ENCODE peak calls at places on chromosome 4, in four cellular contexts. O, J, T and H are unnamed samples. For H3K27me3, the result is how much of the 10 kb centered on the place peaks cover.

GRCh38 chr4:143375326-143376073 is 38.8 kb downstream of the GAB1 start:
- DNase-seq in O (no peak), J (peak), T (no peak), H (no peak)

GRCh38 chr4:18166925-18167324 is 145.4 kb upstream of the LCORL start:
- DNase-seq in O (no peak), J (no peak), T (no peak), H (no peak)

GRCh38 chr4:16833722-16834121 is 64.7 kb downstream of the LDB2 start:
- DNase-seq in O (no peak), J (no peak), T (no peak), H (no peak)

GRCh38 chr4:121462660-121463261 is 81.9 kb upstream of the QRFPR start:
- DNase-seq in O (no peak), J (no peak), T (no peak), H (peak)

GRCh38 chr4:163191999-163192398 is 25.3 kb upstream of the NAF1 start:
- DNase-seq in O (no peak), J (no peak), T (no peak), H (no peak)

GRCh38 chr4:108492816-108493595 is 127.4 kb upstream of the RPL34 start:
- DNase-seq in O (no peak), J (no peak), T (no peak), H (peak)

GRCh38 chr4:102759835-102760644 is 728 bp downstream of the MANBA start:
- DNase-seq in O (no peak), J (no peak), T (no peak), H (no peak)

GRCh38 chr4:160202802-160203201 is 1099.9 kb downstream of the RAPGEF2 start:
- DNase-seq in O (no peak), J (no peak), T (no peak), H (no peak)

GRCh38 chr4:1967512-1968149 is 41.1 kb downstream of the NELFA start:
- DNase-seq in O (no peak), J (no peak), T (no peak), H (no peak)

GRCh38 chr4:67785528-67785927 is 31.3 kb upstream of the GNRHR start:
- DNase-seq in O (no peak), J (no peak), T (no peak), H (no peak)

GRCh38 chr4:15955670-15956069 is 7.3 kb downstream of the FGFBP2 start:
- DNase-seq in O (no peak), J (no peak), T (no peak), H (no peak)

GRCh38 chr4:89658701-89659024 is 178.3 kb downstream of the SNCA start:
- DNase-seq in O (no peak), J (no peak), T (no peak), H (peak)

GRCh38 chr4:182916483-182917181 is 554 bp downstream of the DCTD start:
- DNase-seq in O (peak), J (peak), T (peak), H (peak)

GRCh38 chr4:25814323-25814722 is 48.5 kb downstream of the SEL1L3 start:
- DNase-seq in O (peak), J (peak), T (peak), H (no peak)

GRCh38 chr4:77619408-77619807 is 13.8 kb downstream of the CXCL13 start:
- DNase-seq in O (no peak), J (no peak), T (no peak), H (no peak)

GRCh38 chr4:85496146-85496849 is 21.3 kb downstream of the ARHGAP24 start:
- DNase-seq in O (no peak), J (no peak), T (no peak), H (no peak)

GRCh38 chr4:183411291-183411861 is 33.1 kb upstream of the CDKN2AIP start:
- DNase-seq in O (no peak), J (no peak), T (no peak), H (no peak)

GRCh38 chr4:71004281-71004851 is 10.9 kb downstream of the DCK start:
- DNase-seq in O (no peak), J (no peak), T (no peak), H (peak)

GRCh38 chr4:121003863-121004262 is 68.5 kb downstream of the NDNF start:
- DNase-seq in O (no peak), J (no peak), T (no peak), H (no peak)

GRCh38 chr4:128604840-128605239 is 204.7 kb upstream of the JADE1 start:
- DNase-seq in O (no peak), J (no peak), T (no peak), H (no peak)

GRCh38 chr4:161762796-161763195 is 401.0 kb downstream of the FSTL5 start:
- DNase-seq in O (no peak), J (no peak), T (no peak), H (no peak)

GRCh38 chr4:168511780-168512467 is 15.1 kb downstream of the PALLD start:
- DNase-seq in O (no peak), J (no peak), T (no peak), H (no peak)

GRCh38 chr4:82905205-82905604 is 4.7 kb downstream of the THAP9 start:
- DNase-seq in O (no peak), J (no peak), T (no peak), H (peak)

GRCh38 chr4:113682730-113683129 is 78.8 kb downstream of the CAMK2D start:
- DNase-seq in O (no peak), J (no peak), T (no peak), H (no peak)

GRCh38 chr4:47050986-47051725 is 19.8 kb downstream of the GABRB1 start:
- DNase-seq in O (no peak), J (no peak), T (no peak), H (no peak)

GRCh38 chr4:1503583-1504471 is 97.6 kb upstream of the NKX1-1 start:
- DNase-seq in O (no peak), J (no peak), T (peak), H (no peak)

GRCh38 chr4:111537165-111537564 is 608.1 kb upstream of the FAM241A start:
- DNase-seq in O (no peak), J (no peak), T (no peak), H (no peak)

GRCh38 chr4:98341309-98341708 is 80.1 kb downstream of the RAP1GDS1 start:
- DNase-seq in O (no peak), J (no peak), T (no peak), H (no peak)
- TF ChIP-seq CTCF in O (no peak), J (no peak), T (no peak), H (no peak)

DNA sequence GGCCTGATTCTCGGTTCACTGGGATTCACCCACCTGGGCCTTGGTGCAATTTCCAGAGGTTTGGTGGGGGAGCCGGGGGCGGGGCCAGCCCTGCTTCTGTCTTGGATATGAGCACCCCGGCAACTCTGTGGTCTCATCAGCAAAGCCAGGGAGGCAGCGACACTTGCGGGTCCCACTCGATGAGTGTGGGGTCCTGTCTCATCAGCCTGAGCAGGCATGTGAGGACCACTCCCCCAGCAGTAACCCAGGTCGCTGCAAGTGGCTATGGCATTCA is 19.0 kb downstream of the ADRA2C start:
- DNase-seq in O (no peak), J (no peak), T (no peak), H (no peak)
- H3K27me3 ChIP-seq in O (half or more), J (half or more), T (under half), H (under half)

DNA sequence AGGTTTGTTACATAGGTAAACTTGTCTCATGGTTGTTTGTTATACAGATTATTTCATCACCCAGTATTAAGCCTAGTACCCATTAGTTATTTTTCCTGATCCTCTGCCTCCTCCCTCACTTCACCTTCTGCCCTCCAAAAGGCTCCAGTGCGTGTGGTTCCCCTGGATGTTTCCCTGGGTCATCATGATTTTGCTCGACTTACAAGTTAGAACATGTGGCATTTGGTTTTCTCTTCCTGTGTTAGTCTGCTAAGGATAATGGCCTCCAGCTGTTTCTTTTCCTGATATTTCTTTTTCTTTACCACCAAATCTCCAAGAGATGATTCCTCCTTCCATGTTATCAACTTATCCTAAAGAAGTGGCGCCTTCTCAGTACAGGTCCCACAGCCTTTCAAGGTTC is 543.1 kb upstream of the ADGRL3 start:
- DNase-seq in O (no peak), J (no peak), T (no peak), H (no peak)
- H3K4me3 ChIP-seq in O (no peak), J (no peak), T (no peak), H (no peak)

GRCh38 chr4:31230579-31230978 is 510.4 kb downstream of the PCDH7 start:
- DNase-seq in O (no peak), J (no peak), T (no peak), H (no peak)
- TF ChIP-seq CTCF in O (no peak), J (no peak), T (no peak), H (no peak)

DNA sequence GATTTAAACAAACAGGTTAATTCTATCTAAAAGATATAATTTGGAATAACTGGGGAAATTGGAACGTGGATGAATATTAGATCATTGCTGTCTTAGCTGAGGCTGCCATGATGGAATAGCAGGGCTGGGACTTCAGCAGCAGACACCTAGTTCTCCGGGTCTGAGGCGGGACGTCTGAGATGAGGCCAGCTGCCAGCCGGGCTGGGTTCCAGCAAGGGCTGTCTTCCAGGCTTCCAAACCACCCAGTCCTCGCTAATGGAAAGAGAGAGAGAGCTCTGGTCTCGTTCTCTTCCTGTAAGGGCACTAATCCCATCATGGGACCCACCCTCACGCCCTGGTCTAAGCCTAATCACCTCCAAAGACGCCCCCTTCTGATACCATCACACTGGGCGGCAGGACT is 85.7 kb downstream of the ADRA2C start:
- DNase-seq in O (no peak), J (no peak), T (no peak), H (no peak)
- H3K27me3 ChIP-seq in O (under half), J (half or more), T (under half), H (under half)

DNA sequence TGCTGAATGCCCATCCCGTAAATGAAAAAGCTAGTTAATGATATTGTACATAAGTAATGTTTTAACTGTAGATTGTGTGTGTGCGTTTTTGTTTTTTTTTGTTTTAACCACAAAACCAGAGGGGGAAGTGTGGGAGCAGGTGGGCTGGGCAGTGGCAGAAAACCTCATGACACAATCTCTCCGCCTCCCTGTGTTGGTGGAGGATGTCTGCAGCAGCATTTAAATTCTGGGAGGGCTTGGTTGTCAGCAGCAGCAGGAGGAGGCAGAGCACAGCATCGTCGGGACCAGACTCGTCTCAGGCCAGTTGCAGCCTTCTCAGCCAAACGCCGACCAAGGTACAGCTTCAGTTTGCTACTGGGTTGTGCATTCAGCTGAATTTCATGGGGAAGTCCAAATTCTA is at the start of gene SPP1:
- DNase-seq in O (no peak), J (no peak), T (no peak), H (no peak)
- H3K4me3 ChIP-seq in O (no peak), J (no peak), T (no peak), H (no peak)

DNA sequence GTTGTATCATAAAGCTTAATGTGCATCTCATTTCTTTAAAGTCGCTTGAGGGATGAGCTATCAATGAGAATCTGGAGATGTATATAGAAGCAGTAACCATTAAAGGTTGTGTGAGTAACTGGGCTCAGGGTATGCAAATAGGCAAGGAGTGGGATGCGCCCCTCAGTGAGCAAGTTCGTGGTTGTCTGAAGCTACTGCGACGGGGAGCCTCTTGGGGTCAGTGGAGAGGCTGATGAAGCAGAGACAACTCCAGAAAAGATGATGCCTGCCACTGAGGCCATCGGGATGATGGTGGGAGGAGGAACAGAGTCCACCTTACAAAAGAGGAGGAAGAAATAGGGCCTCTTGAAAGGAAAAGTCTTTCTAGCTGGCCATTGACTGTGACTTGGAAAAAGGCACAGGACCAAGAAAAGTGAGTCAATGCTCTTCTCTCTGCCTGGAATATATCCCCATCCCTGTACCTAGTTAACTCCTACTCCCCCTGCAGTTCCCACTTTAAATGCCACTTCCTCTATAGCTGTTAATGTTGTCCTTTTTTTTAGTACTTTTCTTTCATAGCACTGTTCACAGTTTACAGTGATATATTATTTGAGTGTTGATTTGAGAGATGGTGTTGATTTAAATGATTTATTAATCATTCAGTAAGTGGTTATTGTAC is 51.4 kb upstream of the LSM6 start:
- DNase-seq in O (no peak), J (no peak), T (no peak), H (no peak)
- TF ChIP-seq CTCF in O (no peak), J (no peak), T (no peak), H (peak)

DNA sequence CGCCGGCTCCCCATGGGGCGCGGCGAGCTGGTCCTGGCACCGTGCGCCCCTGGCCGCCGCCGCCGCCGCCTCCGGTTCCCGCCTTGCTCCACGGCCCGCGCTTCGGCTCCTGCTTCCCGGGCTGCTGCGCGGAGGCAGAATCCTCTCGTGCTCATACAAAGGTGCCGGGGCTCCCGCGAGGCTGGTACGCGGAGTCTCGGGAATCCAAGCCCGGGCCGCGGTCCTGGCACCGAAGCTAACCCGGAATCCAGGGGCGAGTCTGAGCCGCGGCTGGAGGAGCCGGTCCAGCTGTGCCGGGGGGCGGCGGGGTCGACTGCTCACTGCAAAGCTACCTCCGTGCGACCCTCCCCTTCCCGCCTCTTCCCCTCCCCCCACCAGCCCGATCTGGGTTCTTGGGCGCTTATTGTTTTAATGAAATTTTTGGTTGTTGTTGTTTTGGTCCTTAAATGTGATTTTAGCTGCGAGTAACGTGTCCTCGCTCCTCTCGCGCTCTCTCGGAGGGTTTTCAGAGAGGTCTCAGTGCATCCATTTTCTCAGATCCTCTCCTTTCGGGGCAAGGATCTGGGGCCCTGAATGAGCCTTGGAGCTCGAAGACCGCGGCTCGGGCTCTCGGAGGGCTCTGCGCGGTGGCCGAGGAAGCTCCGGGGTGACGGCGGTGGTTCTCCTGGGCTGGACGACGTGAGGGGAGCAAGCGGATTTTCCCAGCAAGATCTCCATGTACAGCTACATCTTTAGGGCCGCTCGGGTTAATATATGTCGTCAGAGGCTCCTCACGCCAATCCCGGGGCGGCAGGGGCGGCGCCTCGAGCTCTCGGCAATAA is at the start of gene HAND2:
- DNase-seq in O (peak), J (peak), T (no peak), H (no peak)
- H3K27me3 ChIP-seq in O (under half), J (half or more), T (half or more), H (under half)

DNA sequence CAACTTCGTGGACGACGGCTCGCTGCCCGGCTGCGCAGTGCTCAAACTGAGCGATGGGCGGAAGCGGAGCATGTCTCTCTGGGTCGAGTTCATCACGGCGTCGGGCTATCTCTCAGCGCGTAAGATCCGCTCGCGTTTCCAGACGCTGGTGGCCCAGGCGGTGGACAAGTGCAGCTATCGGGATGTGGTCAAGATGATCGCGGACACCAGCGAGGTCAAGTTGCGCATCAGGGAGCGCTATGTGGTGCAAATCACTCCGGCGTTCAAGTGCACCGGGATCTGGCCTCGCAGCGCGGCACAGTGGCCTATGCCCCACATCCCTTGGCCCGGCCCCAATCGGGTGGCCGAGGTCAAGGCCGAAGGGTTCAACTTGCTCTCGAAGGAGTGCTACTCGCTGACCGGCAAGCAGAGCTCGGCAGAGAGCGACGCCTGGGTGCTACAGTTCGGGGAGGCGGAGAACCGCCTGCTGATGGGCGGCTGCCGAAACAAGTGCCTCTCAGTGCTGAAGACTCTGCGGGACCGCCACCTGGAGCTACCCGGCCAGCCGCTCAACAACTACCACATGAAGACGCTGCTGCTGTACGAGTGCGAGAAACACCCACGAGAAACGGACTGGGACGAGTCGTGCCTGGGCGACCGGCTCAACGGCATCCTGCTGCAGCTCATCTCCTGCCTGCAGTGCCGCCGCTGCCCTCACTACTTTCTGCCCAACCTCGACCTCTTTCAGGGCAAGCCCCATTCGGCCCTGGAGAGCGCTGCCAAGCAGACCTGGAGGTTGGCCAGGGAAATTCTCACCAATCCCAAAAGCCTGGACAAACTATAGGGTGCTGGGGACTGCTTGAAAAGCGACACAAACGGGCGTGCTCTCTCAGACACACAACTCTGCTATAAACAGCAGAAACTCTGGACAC is 1.6 kb downstream of the MAB21L2 start:
- DNase-seq in O (peak), J (peak), T (peak), H (peak)
- H3K4me3 ChIP-seq in O (peak), J (peak), T (peak), H (no peak)